ENCODE peak calls at places on chromosome 20, in seven cellular contexts. One of them, this sample, is unnamed.

GRCh38 chr20:50957276-50957675 is 1.1 kb downstream of the DPM1 start:
- DNase-seq in GM23248: peak
- DNase-seq in OCI-LY7: peak
- DNase-seq in HCT116: no peak
- DNase-seq in neural progenitor cell: no peak
- DNase-seq in MM.1S: no peak
- DNase-seq in PC-3: peak
- DNase-seq in this sample: no peak

GRCh38 chr20:13147071-13147961 is 73.8 kb upstream of the ISM1 start:
- DNase-seq in GM23248: no peak
- DNase-seq in OCI-LY7: no peak
- DNase-seq in HCT116: no peak
- DNase-seq in neural progenitor cell: no peak
- DNase-seq in MM.1S: no peak
- DNase-seq in PC-3: no peak
- DNase-seq in this sample: no peak

GRCh38 chr20:50824137-50824536 is 29.3 kb downstream of the BCAS4 start:
- DNase-seq in GM23248: peak
- DNase-seq in OCI-LY7: no peak
- DNase-seq in HCT116: no peak
- DNase-seq in neural progenitor cell: no peak
- DNase-seq in MM.1S: no peak
- DNase-seq in PC-3: peak
- DNase-seq in this sample: no peak

GRCh38 chr20:962683-963082 is 39.4 kb downstream of the RSPO4 start:
- DNase-seq in GM23248: no peak
- DNase-seq in OCI-LY7: no peak
- DNase-seq in HCT116: no peak
- DNase-seq in neural progenitor cell: no peak
- DNase-seq in MM.1S: no peak
- DNase-seq in PC-3: no peak
- DNase-seq in this sample: no peak

GRCh38 chr20:49567421-49568256 is at the start of gene PTGIS:
- DNase-seq in GM23248: peak
- DNase-seq in OCI-LY7: no peak
- DNase-seq in HCT116: no peak
- DNase-seq in neural progenitor cell: peak
- DNase-seq in MM.1S: no peak
- DNase-seq in PC-3: no peak
- DNase-seq in this sample: peak

GRCh38 chr20:50453533-50453932 is 56.6 kb upstream of the PTPN1 start:
- DNase-seq in GM23248: no peak
- DNase-seq in OCI-LY7: no peak
- DNase-seq in HCT116: no peak
- DNase-seq in neural progenitor cell: no peak
- DNase-seq in MM.1S: no peak
- DNase-seq in PC-3: no peak
- DNase-seq in this sample: no peak

GRCh38 chr20:5703542-5704215 is 46.5 kb upstream of the SHLD1 start:
- DNase-seq in GM23248: no peak
- DNase-seq in OCI-LY7: peak
- DNase-seq in HCT116: no peak
- DNase-seq in neural progenitor cell: no peak
- DNase-seq in MM.1S: no peak
- DNase-seq in PC-3: peak
- DNase-seq in this sample: no peak

GRCh38 chr20:4633780-4634179 is 87.9 kb upstream of the PRND start:
- DNase-seq in GM23248: peak
- DNase-seq in OCI-LY7: no peak
- DNase-seq in HCT116: no peak
- DNase-seq in neural progenitor cell: no peak
- DNase-seq in MM.1S: no peak
- DNase-seq in PC-3: peak
- DNase-seq in this sample: no peak

GRCh38 chr20:1484438-1485120 is 6.6 kb downstream of the SIRPB2 start:
- DNase-seq in GM23248: peak
- DNase-seq in OCI-LY7: no peak
- DNase-seq in HCT116: no peak
- DNase-seq in neural progenitor cell: no peak
- DNase-seq in MM.1S: peak
- DNase-seq in PC-3: peak
- DNase-seq in this sample: no peak

GRCh38 chr20:54284928-54285704 is 77.2 kb downstream of the PFDN4 start:
- DNase-seq in GM23248: peak
- DNase-seq in OCI-LY7: no peak
- DNase-seq in HCT116: peak
- DNase-seq in neural progenitor cell: no peak
- DNase-seq in MM.1S: no peak
- DNase-seq in PC-3: peak
- DNase-seq in this sample: no peak

GRCh38 chr20:32764000-32764960 is 2.1 kb downstream of the DNMT3B start:
- DNase-seq in GM23248: no peak
- DNase-seq in OCI-LY7: no peak
- DNase-seq in HCT116: no peak
- DNase-seq in neural progenitor cell: peak
- DNase-seq in MM.1S: no peak
- DNase-seq in PC-3: no peak
- DNase-seq in this sample: peak

GRCh38 chr20:53847843-53848185 is 222.6 kb downstream of the BCAS1 start:
- DNase-seq in GM23248: no peak
- DNase-seq in OCI-LY7: no peak
- DNase-seq in HCT116: no peak
- DNase-seq in neural progenitor cell: no peak
- DNase-seq in MM.1S: no peak
- DNase-seq in PC-3: no peak
- DNase-seq in this sample: no peak

GRCh38 chr20:50003253-50003656 is 20.5 kb downstream of the SNAI1 start:
- DNase-seq in GM23248: peak
- DNase-seq in OCI-LY7: no peak
- DNase-seq in HCT116: no peak
- DNase-seq in neural progenitor cell: no peak
- DNase-seq in MM.1S: no peak
- DNase-seq in PC-3: no peak
- DNase-seq in this sample: no peak

GRCh38 chr20:23368316-23369110 is 6.5 kb downstream of the GZF1 start:
- DNase-seq in GM23248: peak
- DNase-seq in OCI-LY7: no peak
- DNase-seq in HCT116: no peak
- DNase-seq in neural progenitor cell: no peak
- DNase-seq in MM.1S: no peak
- DNase-seq in PC-3: peak
- DNase-seq in this sample: no peak

GRCh38 chr20:31560900-31561598 is 44.0 kb upstream of the ID1 start:
- DNase-seq in GM23248: peak
- DNase-seq in OCI-LY7: no peak
- DNase-seq in HCT116: peak
- DNase-seq in neural progenitor cell: no peak
- DNase-seq in MM.1S: no peak
- DNase-seq in PC-3: peak
- DNase-seq in this sample: no peak

GRCh38 chr20:24684954-24685691 is 215.7 kb downstream of the SYNDIG1 start:
- DNase-seq in GM23248: no peak
- DNase-seq in OCI-LY7: no peak
- DNase-seq in HCT116: no peak
- DNase-seq in neural progenitor cell: peak
- DNase-seq in MM.1S: no peak
- DNase-seq in PC-3: no peak
- DNase-seq in this sample: peak

GRCh38 chr20:24684421-24684871 is 215.0 kb downstream of the SYNDIG1 start:
- DNase-seq in GM23248: no peak
- DNase-seq in OCI-LY7: no peak
- DNase-seq in HCT116: no peak
- DNase-seq in neural progenitor cell: no peak
- DNase-seq in MM.1S: no peak
- DNase-seq in PC-3: no peak
- DNase-seq in this sample: no peak

GRCh38 chr20:24682496-24683090 is 213.2 kb downstream of the SYNDIG1 start:
- DNase-seq in GM23248: no peak
- DNase-seq in OCI-LY7: no peak
- DNase-seq in HCT116: no peak
- DNase-seq in neural progenitor cell: no peak
- DNase-seq in MM.1S: no peak
- DNase-seq in PC-3: no peak
- DNase-seq in this sample: no peak

GRCh38 chr20:24683676-24684075 is 214.2 kb downstream of the SYNDIG1 start:
- DNase-seq in GM23248: no peak
- DNase-seq in OCI-LY7: no peak
- DNase-seq in HCT116: no peak
- DNase-seq in neural progenitor cell: no peak
- DNase-seq in MM.1S: no peak
- DNase-seq in PC-3: no peak
- DNase-seq in this sample: no peak

DNA sequence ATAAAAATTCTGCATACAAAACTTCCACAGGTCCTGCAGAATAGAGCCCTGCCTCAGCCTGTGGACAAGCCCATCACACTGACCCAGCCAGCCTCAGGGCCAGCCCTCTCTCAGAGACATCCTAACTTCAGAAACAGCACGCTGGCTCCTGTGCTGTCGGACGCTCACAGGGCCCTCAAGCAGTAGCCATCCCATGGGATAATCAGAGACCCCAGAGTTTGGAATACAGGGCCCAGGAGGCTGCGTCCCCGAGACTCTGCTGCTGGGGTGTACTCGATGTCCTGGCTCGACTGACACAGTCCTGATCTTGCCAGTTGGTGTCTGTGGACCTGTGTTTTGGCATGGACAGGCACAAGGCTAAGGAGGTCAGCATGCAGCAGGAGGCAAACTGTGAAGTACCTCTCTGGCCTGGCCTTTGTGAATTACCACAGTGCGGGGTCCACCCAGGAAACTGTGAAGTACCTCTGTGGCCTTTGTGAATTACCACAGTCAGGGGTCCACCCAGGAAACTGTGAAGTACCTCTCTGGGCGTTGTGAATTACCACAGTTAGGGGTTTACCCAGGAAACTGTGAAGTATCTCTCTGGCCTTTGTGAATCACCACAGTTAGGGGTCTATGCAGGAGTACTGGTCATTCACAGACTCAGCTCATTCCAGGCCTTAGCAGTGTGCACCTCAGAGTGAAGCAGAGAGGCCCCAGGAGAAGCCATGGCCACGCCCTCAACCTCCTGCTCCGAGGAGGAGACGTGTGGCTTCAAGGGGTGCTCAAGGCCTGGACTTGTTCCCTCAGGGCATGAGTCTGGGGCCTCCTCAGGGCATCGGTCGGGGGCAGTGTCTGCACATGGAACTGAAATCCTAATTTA is 212.4 kb downstream of the SYNDIG1 start:
- DNase-seq in GM23248: no peak
- DNase-seq in OCI-LY7: no peak
- DNase-seq in HCT116: no peak
- DNase-seq in neural progenitor cell: no peak
- DNase-seq in MM.1S: no peak
- DNase-seq in PC-3: no peak
- DNase-seq in this sample: no peak
- TF ChIP-seq EZH2phosphoT487 in GM23248: no peak
- TF ChIP-seq EZH2phosphoT487 in OCI-LY7: no peak
- TF ChIP-seq EZH2phosphoT487 in HCT116: no peak
- TF ChIP-seq EZH2phosphoT487 in neural progenitor cell: no peak
- TF ChIP-seq EZH2phosphoT487 in MM.1S: no peak
- TF ChIP-seq EZH2phosphoT487 in PC-3: no peak
- TF ChIP-seq EZH2phosphoT487 in this sample: no peak

DNA sequence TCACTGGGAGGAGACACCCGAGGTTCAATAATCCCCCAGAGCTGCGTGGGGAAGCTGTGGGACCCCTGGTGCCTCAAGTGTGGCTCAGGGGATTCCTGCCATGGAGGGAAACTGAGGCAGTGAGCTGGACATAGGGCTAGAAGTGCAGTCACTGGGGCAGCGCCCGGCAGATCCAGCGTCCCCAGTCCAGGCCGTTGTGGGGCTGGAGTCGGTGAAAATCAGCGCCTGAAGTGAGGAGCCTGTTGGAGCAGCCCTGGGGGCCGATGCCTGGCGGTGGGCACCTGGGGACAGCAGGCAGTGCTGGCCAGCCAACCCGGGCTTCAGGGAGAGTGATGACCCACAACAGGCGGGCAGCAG is 2.2 kb upstream of the COL9A3 start:
- DNase-seq in GM23248: no peak
- DNase-seq in OCI-LY7: no peak
- DNase-seq in HCT116: no peak
- DNase-seq in neural progenitor cell: no peak
- DNase-seq in MM.1S: no peak
- DNase-seq in PC-3: no peak
- DNase-seq in this sample: no peak
- H3K27ac ChIP-seq in GM23248: no peak
- H3K27ac ChIP-seq in OCI-LY7: no peak
- H3K27ac ChIP-seq in HCT116: peak
- H3K27ac ChIP-seq in neural progenitor cell: no peak
- H3K27ac ChIP-seq in MM.1S: no peak
- H3K27ac ChIP-seq in PC-3: no peak
- H3K27ac ChIP-seq in this sample: peak

GRCh38 chr20:37803476-37804307 is 99.2 kb upstream of the VSTM2L start:
- DNase-seq in GM23248: no peak
- DNase-seq in OCI-LY7: peak
- DNase-seq in HCT116: no peak
- DNase-seq in neural progenitor cell: no peak
- DNase-seq in MM.1S: no peak
- DNase-seq in PC-3: no peak
- DNase-seq in this sample: no peak
- TF ChIP-seq EZH2phosphoT487 in GM23248: no peak
- TF ChIP-seq EZH2phosphoT487 in OCI-LY7: no peak
- TF ChIP-seq EZH2phosphoT487 in HCT116: no peak
- TF ChIP-seq EZH2phosphoT487 in neural progenitor cell: no peak
- TF ChIP-seq EZH2phosphoT487 in MM.1S: no peak
- TF ChIP-seq EZH2phosphoT487 in PC-3: no peak
- TF ChIP-seq EZH2phosphoT487 in this sample: no peak

GRCh38 chr20:47493175-47493953 is 8.3 kb upstream of the NCOA3 start:
- DNase-seq in GM23248: peak
- DNase-seq in OCI-LY7: peak
- DNase-seq in HCT116: peak
- DNase-seq in neural progenitor cell: no peak
- DNase-seq in MM.1S: peak
- DNase-seq in PC-3: peak
- DNase-seq in this sample: no peak

GRCh38 chr20:47496118-47496517 is 5.6 kb upstream of the NCOA3 start:
- DNase-seq in GM23248: no peak
- DNase-seq in OCI-LY7: no peak
- DNase-seq in HCT116: no peak
- DNase-seq in neural progenitor cell: no peak
- DNase-seq in MM.1S: no peak
- DNase-seq in PC-3: no peak
- DNase-seq in this sample: no peak

GRCh38 chr20:47490795-47491194 is 10.9 kb upstream of the NCOA3 start:
- DNase-seq in GM23248: no peak
- DNase-seq in OCI-LY7: no peak
- DNase-seq in HCT116: no peak
- DNase-seq in neural progenitor cell: no peak
- DNase-seq in MM.1S: no peak
- DNase-seq in PC-3: no peak
- DNase-seq in this sample: no peak

GRCh38 chr20:47492284-47492683 is 9.4 kb upstream of the NCOA3 start:
- DNase-seq in GM23248: no peak
- DNase-seq in OCI-LY7: no peak
- DNase-seq in HCT116: no peak
- DNase-seq in neural progenitor cell: no peak
- DNase-seq in MM.1S: no peak
- DNase-seq in PC-3: no peak
- DNase-seq in this sample: no peak

DNA sequence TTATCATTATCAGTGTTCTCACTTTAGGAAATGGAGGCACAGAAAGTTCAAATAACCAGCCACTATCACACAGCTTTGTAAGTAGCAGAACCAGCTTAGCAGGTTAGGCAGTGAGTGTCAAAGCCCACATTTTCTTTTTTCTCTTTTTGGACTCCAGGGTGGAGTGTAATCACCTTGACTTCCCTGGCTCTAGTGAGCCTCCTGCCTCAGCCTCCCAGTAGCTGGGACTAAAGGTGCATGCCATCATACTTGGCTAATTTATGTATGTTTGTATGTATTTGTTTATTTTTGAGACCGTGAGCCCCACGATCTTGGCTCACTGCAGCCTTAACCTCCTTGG is 7.8 kb upstream of the NCOA3 start:
- DNase-seq in GM23248: no peak
- DNase-seq in OCI-LY7: no peak
- DNase-seq in HCT116: no peak
- DNase-seq in neural progenitor cell: no peak
- DNase-seq in MM.1S: no peak
- DNase-seq in PC-3: peak
- DNase-seq in this sample: peak
- H3K27ac ChIP-seq in GM23248: no peak
- H3K27ac ChIP-seq in OCI-LY7: peak
- H3K27ac ChIP-seq in HCT116: no peak
- H3K27ac ChIP-seq in neural progenitor cell: no peak
- H3K27ac ChIP-seq in MM.1S: peak
- H3K27ac ChIP-seq in PC-3: peak
- H3K27ac ChIP-seq in this sample: no peak